ENCODE peak calls at places on chromosomes 13 and 19, in ten cellular contexts. U is stimulated activated CD8-positive, alpha-beta memory T cell treated with anti-CD3 and anti-CD28 coated beads, Interleukin-15, amount 100 ng/mL, for 4 hours; X is COR-L47; A is HT1080; B is NCI-H2081; K is GOT3; J is stimulated activated CD4-positive, alpha-beta T cell treated with anti-CD3 and anti-CD28 coated beads, Interleukin-1b, Interleukin-23, amount 100 ng/mL, for 1 hour; W is gastrocnemius medialis; E is hypothalamus; R is NCI-H187 treated with DMSO at 0.1 percent for 48 hours. D is an unnamed sample.

GRCh38 chr19:16920816-16921529 is 32.2 kb downstream of the F2RL3 start:
- DNase-seq in J (no peak), K (peak), W (no peak), A (peak), X (no peak), B (no peak), R (no peak), U (no peak), E (no peak), D (no peak)

GRCh38 chr19:39941615-39942507 is 7.4 kb upstream of the FCGBP start:
- DNase-seq in W (no peak), B (no peak), X (no peak), K (no peak), U (peak), R (no peak), E (no peak), A (peak), J (peak), D (peak)

GRCh38 chr13:31538067-31539042 is 201.0 kb upstream of the RXFP2 start:
- DNase-seq in X (peak), W (no peak), K (no peak), B (no peak), J (no peak), A (peak), R (no peak), U (no peak), E (no peak), D (no peak)

GRCh38 chr13:27043013-27043412 is 128.6 kb downstream of the USP12 start:
- DNase-seq in X (no peak), B (no peak), R (no peak), E (peak), J (no peak), A (peak), K (peak), U (no peak), W (no peak), D (no peak)

GRCh38 chr19:14031719-14032480 is at the start of gene IL27RA:
- DNase-seq in A (peak), R (no peak), J (peak), B (peak), E (no peak), W (peak), U (peak), K (no peak), X (peak), D (peak)

GRCh38 chr13:99042851-99043250 is 65.0 kb upstream of the DOCK9 start:
- DNase-seq in B (no peak), R (no peak), E (no peak), W (no peak), J (no peak), U (no peak), X (no peak), A (no peak), K (no peak), D (no peak)

GRCh38 chr13:43749503-43749902 is 37.3 kb downstream of the ENOX1 start:
- DNase-seq in K (no peak), R (peak), E (no peak), B (no peak), W (no peak), J (no peak), U (no peak), A (no peak), X (peak), D (no peak)

GRCh38 chr19:12825259-12826131 is 8.9 kb downstream of the RTBDN start:
- DNase-seq in B (no peak), R (no peak), A (no peak), J (no peak), E (no peak), W (no peak), X (no peak), K (no peak), U (no peak), D (peak)

GRCh38 chr13:33259296-33259695 is 26.3 kb downstream of the STARD13 start:
- DNase-seq in J (no peak), X (no peak), E (no peak), U (no peak), W (no peak), R (no peak), B (no peak), K (no peak), A (no peak), D (no peak)

GRCh38 chr19:42435316-42435715 is 7.4 kb downstream of the CXCL17 start:
- DNase-seq in E (no peak), U (no peak), R (no peak), W (no peak), X (no peak), K (no peak), J (no peak), A (no peak), B (no peak), D (no peak)

GRCh38 chr19:571127-571974 is 1.0 kb upstream of the BSG start:
- DNase-seq in A (peak), W (no peak), B (peak), X (peak), E (no peak), K (no peak), U (peak), R (peak), J (no peak), D (peak)

GRCh38 chr19:39199025-39199424 is 2.3 kb downstream of the NCCRP1 start:
- DNase-seq in K (no peak), B (no peak), E (no peak), J (no peak), A (peak), U (no peak), R (no peak), X (no peak), W (no peak), D (no peak)

GRCh38 chr13:113904411-113904810 is 40.5 kb upstream of the GAS6 start:
- DNase-seq in U (no peak), E (no peak), X (peak), W (no peak), J (no peak), K (no peak), R (no peak), B (no peak), A (no peak), D (no peak)

GRCh38 chr19:11227201-11227886 is 12.1 kb upstream of the ANGPTL8 start:
- DNase-seq in J (no peak), E (no peak), U (no peak), W (no peak), K (no peak), B (no peak), A (no peak), X (no peak), R (no peak), D (no peak)

GRCh38 chr13:33450956-33451709 is 165.6 kb upstream of the STARD13 start:
- DNase-seq in U (no peak), W (no peak), X (no peak), K (no peak), E (no peak), B (no peak), J (no peak), A (no peak), R (no peak), D (no peak)

GRCh38 chr13:21671793-21672680 is 1.2 kb downstream of the FGF9 start:
- DNase-seq in B (peak), K (no peak), A (no peak), U (no peak), E (no peak), W (no peak), R (no peak), J (no peak), X (no peak), D (no peak)

GRCh38 chr19:58475714-58476497 is at the start of gene ZNF446:
- DNase-seq in X (peak), K (peak), U (peak), J (peak), E (peak), B (peak), R (peak), A (peak), W (peak), D (peak)

GRCh38 chr13:52994051-52994450 is 34.6 kb upstream of the OLFM4 start:
- DNase-seq in J (no peak), U (no peak), W (no peak), X (no peak), A (no peak), R (no peak), E (no peak), B (no peak), K (no peak), D (no peak)

GRCh38 chr13:67229438-67230242 is 496 bp downstream of the PCDH9 start:
- DNase-seq in U (no peak), X (peak), E (no peak), K (no peak), W (no peak), R (no peak), B (peak), A (no peak), J (no peak), D (no peak)

GRCh38 chr13:72651196-72651595 is 76.2 kb downstream of the MZT1 start:
- DNase-seq in J (no peak), A (no peak), E (no peak), R (no peak), B (peak), K (no peak), X (peak), W (no peak), U (no peak), D (no peak)

GRCh38 chr13:99496322-99497142 is 4.7 kb upstream of the TM9SF2 start:
- DNase-seq in J (peak), E (peak), W (peak), R (no peak), K (peak), B (peak), A (peak), X (peak), U (peak), D (peak)

GRCh38 chr19:3785938-3786824 is at the start of gene MATK:
- DNase-seq in A (no peak), X (no peak), J (no peak), B (peak), R (no peak), U (no peak), K (no peak), W (no peak), E (no peak), D (no peak)

D was measured in effector CD8-positive, alpha-beta T cell.